ENCODE peak calls at places on chromosomes 7 and 10, in six cellular contexts. One of them, this sample, is unnamed.

GRCh38 chr7:151248191-151249033 is at the start of gene SMARCD3:
- DNase-seq in H7: peak; percentile 92
- DNase-seq in T-cell: peak; percentile 40
- DNase-seq in putamen: no peak
- DNase-seq in GM23338: peak; percentile 73
- DNase-seq in AG08396: peak; percentile 77
- DNase-seq in this sample: peak; percentile 36

GRCh38 chr10:59904431-59905065 is 1.8 kb downstream of the CCDC6 start:
- DNase-seq in H7: peak; percentile 48
- DNase-seq in T-cell: no peak
- DNase-seq in putamen: no peak
- DNase-seq in GM23338: peak; percentile 76
- DNase-seq in AG08396: no peak
- DNase-seq in this sample: no peak

GRCh38 chr7:87113077-87113476 is 39.2 kb upstream of the DMTF1 start:
- DNase-seq in H7: no peak
- DNase-seq in T-cell: no peak
- DNase-seq in putamen: no peak
- DNase-seq in GM23338: no peak
- DNase-seq in AG08396: no peak
- DNase-seq in this sample: no peak

GRCh38 chr10:104680467-104681401 is 39.6 kb downstream of the SORCS3 start:
- DNase-seq in H7: peak; percentile 78
- DNase-seq in T-cell: no peak
- DNase-seq in putamen: peak; percentile 72
- DNase-seq in GM23338: peak; percentile 70
- DNase-seq in AG08396: no peak
- DNase-seq in this sample: no peak

GRCh38 chr10:130458509-130458908 is 322.3 kb downstream of the GLRX3 start:
- DNase-seq in H7: no peak
- DNase-seq in T-cell: no peak
- DNase-seq in putamen: no peak
- DNase-seq in GM23338: peak; percentile 1
- DNase-seq in AG08396: no peak
- DNase-seq in this sample: no peak

GRCh38 chr10:114250246-114250645 is 11.2 kb downstream of the VWA2 start:
- DNase-seq in H7: no peak
- DNase-seq in T-cell: no peak
- DNase-seq in putamen: no peak
- DNase-seq in GM23338: no peak
- DNase-seq in AG08396: no peak
- DNase-seq in this sample: no peak

GRCh38 chr10:123009105-123009805 is 449 bp downstream of the ACADSB start:
- DNase-seq in H7: peak; percentile 68
- DNase-seq in T-cell: peak; percentile 9
- DNase-seq in putamen: no peak
- DNase-seq in GM23338: peak; percentile 34
- DNase-seq in AG08396: peak; percentile 37
- DNase-seq in this sample: no peak

GRCh38 chr10:61188691-61189090 is 244.7 kb upstream of the RHOBTB1 start:
- DNase-seq in H7: no peak
- DNase-seq in T-cell: no peak
- DNase-seq in putamen: no peak
- DNase-seq in GM23338: peak; percentile 19
- DNase-seq in AG08396: no peak
- DNase-seq in this sample: no peak

GRCh38 chr7:2289621-2290020 is 24.6 kb downstream of the SNX8 start:
- DNase-seq in H7: no peak
- DNase-seq in T-cell: no peak
- DNase-seq in putamen: no peak
- DNase-seq in GM23338: no peak
- DNase-seq in AG08396: no peak
- DNase-seq in this sample: no peak

GRCh38 chr10:22648547-22648961 is 65.8 kb downstream of the PIP4K2A start:
- DNase-seq in H7: no peak
- DNase-seq in T-cell: no peak
- DNase-seq in putamen: no peak
- DNase-seq in GM23338: no peak
- DNase-seq in AG08396: no peak
- DNase-seq in this sample: no peak

GRCh38 chr10:78805176-78805575 is 263.6 kb upstream of the ZMIZ1 start:
- DNase-seq in H7: no peak
- DNase-seq in T-cell: no peak
- DNase-seq in putamen: no peak
- DNase-seq in GM23338: no peak
- DNase-seq in AG08396: peak; percentile 84
- DNase-seq in this sample: no peak

GRCh38 chr10:97153276-97153850 is 32.4 kb downstream of the SLIT1 start:
- DNase-seq in H7: no peak
- DNase-seq in T-cell: no peak
- DNase-seq in putamen: no peak
- DNase-seq in GM23338: no peak
- DNase-seq in AG08396: no peak
- DNase-seq in this sample: no peak

GRCh38 chr10:95431900-95432342 is 129.2 kb downstream of the SORBS1 start:
- DNase-seq in H7: no peak
- DNase-seq in T-cell: no peak
- DNase-seq in putamen: no peak
- DNase-seq in GM23338: no peak
- DNase-seq in AG08396: no peak
- DNase-seq in this sample: no peak

GRCh38 chr10:99855479-99856071 is 73.1 kb downstream of the ABCC2 start:
- DNase-seq in H7: no peak
- DNase-seq in T-cell: no peak
- DNase-seq in putamen: no peak
- DNase-seq in GM23338: no peak
- DNase-seq in AG08396: no peak
- DNase-seq in this sample: no peak

GRCh38 chr7:121219031-121219430 is 109.8 kb upstream of the WNT16 start:
- DNase-seq in H7: no peak
- DNase-seq in T-cell: no peak
- DNase-seq in putamen: no peak
- DNase-seq in GM23338: no peak
- DNase-seq in AG08396: no peak
- DNase-seq in this sample: no peak

GRCh38 chr7:44748948-44749731 is 493 bp downstream of the ZMIZ2 start:
- DNase-seq in H7: no peak
- DNase-seq in T-cell: no peak
- DNase-seq in putamen: no peak
- DNase-seq in GM23338: peak; percentile 36
- DNase-seq in AG08396: peak; percentile 27
- DNase-seq in this sample: no peak

GRCh38 chr7:104272767-104273384 is 55.5 kb upstream of the LHFPL3 start:
- DNase-seq in H7: peak; percentile 30
- DNase-seq in T-cell: no peak
- DNase-seq in putamen: peak; percentile 46
- DNase-seq in GM23338: peak; percentile 56
- DNase-seq in AG08396: peak; percentile 12
- DNase-seq in this sample: peak; percentile 9

GRCh38 chr7:105830405-105831218 is 45.8 kb downstream of the ATXN7L1 start:
- DNase-seq in H7: no peak
- DNase-seq in T-cell: no peak
- DNase-seq in putamen: no peak
- DNase-seq in GM23338: no peak
- DNase-seq in AG08396: peak; percentile 86
- DNase-seq in this sample: no peak

GRCh38 chr7:158815046-158815445 is 14.3 kb downstream of the ESYT2 start:
- DNase-seq in H7: peak; percentile 43
- DNase-seq in T-cell: no peak
- DNase-seq in putamen: no peak
- DNase-seq in GM23338: peak; percentile 59
- DNase-seq in AG08396: no peak
- DNase-seq in this sample: peak; percentile 43

GRCh38 chr7:144459635-144460034 is 56.1 kb upstream of the NOBOX start:
- DNase-seq in H7: no peak
- DNase-seq in T-cell: no peak
- DNase-seq in putamen: no peak
- DNase-seq in GM23338: peak; percentile 27
- DNase-seq in AG08396: no peak
- DNase-seq in this sample: no peak

GRCh38 chr10:86298501-86299001 is 68.0 kb downstream of the GRID1 start:
- DNase-seq in H7: peak; percentile 57
- DNase-seq in T-cell: no peak
- DNase-seq in putamen: no peak
- DNase-seq in GM23338: no peak
- DNase-seq in AG08396: no peak
- DNase-seq in this sample: no peak

GRCh38 chr7:132214452-132214851 is 361.8 kb downstream of the PLXNA4 start:
- DNase-seq in H7: no peak
- DNase-seq in T-cell: no peak
- DNase-seq in putamen: no peak
- DNase-seq in GM23338: no peak
- DNase-seq in AG08396: no peak
- DNase-seq in this sample: no peak

GRCh38 chr7:741191-741671 is 14.2 kb upstream of the PRKAR1B start:
- DNase-seq in H7: peak; percentile 44
- DNase-seq in T-cell: no peak
- DNase-seq in putamen: no peak
- DNase-seq in GM23338: no peak
- DNase-seq in AG08396: no peak
- DNase-seq in this sample: no peak

GRCh38 chr7:92178928-92179373 is at the start of gene LRRD1:
- DNase-seq in H7: peak; percentile 90
- DNase-seq in T-cell: peak; percentile 86
- DNase-seq in putamen: peak; percentile 80
- DNase-seq in GM23338: peak; percentile 93
- DNase-seq in AG08396: peak; percentile 90
- DNase-seq in this sample: peak; percentile 23

GRCh38 chr7:158350166-158350900 is 237.3 kb downstream of the PTPRN2 start:
- DNase-seq in H7: peak; percentile 52
- DNase-seq in T-cell: no peak
- DNase-seq in putamen: no peak
- DNase-seq in GM23338: no peak
- DNase-seq in AG08396: no peak
- DNase-seq in this sample: no peak

GRCh38 chr10:116886772-116887171 is 37.5 kb downstream of the ENO4 start:
- DNase-seq in H7: peak; percentile 41
- DNase-seq in T-cell: no peak
- DNase-seq in putamen: no peak
- DNase-seq in GM23338: no peak
- DNase-seq in AG08396: no peak
- DNase-seq in this sample: no peak

GRCh38 chr10:14583252-14583651 is 191.4 kb downstream of the FAM107B start:
- DNase-seq in H7: no peak
- DNase-seq in T-cell: peak; percentile 87
- DNase-seq in putamen: no peak
- DNase-seq in GM23338: no peak
- DNase-seq in AG08396: no peak
- DNase-seq in this sample: no peak

GRCh38 chr7:1346533-1346805 is 112.8 kb downstream of the MICALL2 start:
- DNase-seq in H7: no peak
- DNase-seq in T-cell: no peak
- DNase-seq in putamen: no peak
- DNase-seq in GM23338: no peak
- DNase-seq in AG08396: no peak
- DNase-seq in this sample: no peak

GRCh38 chr10:91758303-91759146 is 39.7 kb upstream of the TNKS2 start:
- DNase-seq in H7: peak; percentile 24
- DNase-seq in T-cell: no peak
- DNase-seq in putamen: peak; percentile 49
- DNase-seq in GM23338: peak; percentile 84
- DNase-seq in AG08396: peak; percentile 38
- DNase-seq in this sample: no peak

GRCh38 chr10:6445671-6446278 is 134.3 kb downstream of the PRKCQ start:
- DNase-seq in H7: peak; percentile 50
- DNase-seq in T-cell: peak; percentile 65
- DNase-seq in putamen: peak; percentile 68
- DNase-seq in GM23338: peak; percentile 70
- DNase-seq in AG08396: peak; percentile 44
- DNase-seq in this sample: no peak

GRCh38 chr7:45647426-45647825 is 73.3 kb downstream of the ADCY1 start:
- DNase-seq in H7: no peak
- DNase-seq in T-cell: no peak
- DNase-seq in putamen: no peak
- DNase-seq in GM23338: no peak
- DNase-seq in AG08396: no peak
- DNase-seq in this sample: no peak

GRCh38 chr7:98418636-98419315 is 17.9 kb upstream of the BAIAP2L1 start:
- DNase-seq in H7: no peak
- DNase-seq in T-cell: no peak
- DNase-seq in putamen: no peak
- DNase-seq in GM23338: no peak
- DNase-seq in AG08396: peak; percentile 94
- DNase-seq in this sample: no peak

GRCh38 chr7:157547611-157548010 is 210.8 kb downstream of the DNAJB6 start:
- DNase-seq in H7: no peak
- DNase-seq in T-cell: no peak
- DNase-seq in putamen: no peak
- DNase-seq in GM23338: no peak
- DNase-seq in AG08396: no peak
- DNase-seq in this sample: no peak

This sample was measured in NCI-H187 treated with DMSO at 0.1 percent for 48 hours.